ENCODE peak calls at places on chromosomes 11 and 22, in nine cellular contexts. N is Peyer's patch; L is CD4-positive, alpha-beta memory T cell; P is breast epithelium; S is A673; T is CD8-positive, alpha-beta memory T cell; M is MM.1S; J is cardiac muscle cell; Z is PC-3. H is an unnamed sample.
A peak's percentile ranks its signal among the peaks of the same experiment; 100 is the strongest.

GRCh38 chr11:783581-784015 is 6.3 kb downstream of the CEND1 start:
- DNase-seq in T (no peak), M (no peak), J (peak; percentile 80), Z (peak; percentile 80), L (peak; percentile 22), S (peak; percentile 85), P (peak; percentile 85), N (peak; percentile 86), H (peak; percentile 94)

GRCh38 chr22:45585946-45586540 is 83.4 kb downstream of the FBLN1 start:
- DNase-seq in M (no peak), Z (no peak), P (no peak), T (no peak), L (no peak), N (no peak), S (no peak), J (no peak), H (no peak)

GRCh38 chr11:95358516-95359322 is 127.7 kb upstream of the SESN3 start:
- DNase-seq in T (no peak), M (no peak), S (no peak), Z (no peak), L (no peak), P (no peak), N (no peak), J (peak; percentile 14), H (no peak)

GRCh38 chr11:84140386-84141169 is 854.4 kb upstream of the CCDC90B start:
- DNase-seq in L (no peak), P (no peak), S (no peak), M (no peak), J (no peak), Z (no peak), T (no peak), N (no peak), H (no peak)

GRCh38 chr11:45089251-45089650 is 57.2 kb upstream of the PRDM11 start:
- DNase-seq in N (no peak), S (no peak), J (peak; percentile 99), P (peak; percentile 69), L (no peak), T (no peak), M (no peak), Z (peak; percentile 80), H (no peak)

GRCh38 chr11:92340839-92341238 is 116.2 kb downstream of the FAT3 start:
- DNase-seq in M (no peak), S (peak; percentile 48), J (peak; percentile 6), N (no peak), Z (peak; percentile 25), T (no peak), P (no peak), L (no peak), H (peak; percentile 58)

GRCh38 chr22:21710156-21710555 is 25.4 kb downstream of the YPEL1 start:
- DNase-seq in M (no peak), J (no peak), P (no peak), S (no peak), T (no peak), N (no peak), Z (peak; percentile 62), L (no peak), H (no peak)

GRCh38 chr11:59849129-59849528 is 3.8 kb upstream of the CBLIF start:
- DNase-seq in P (no peak), Z (no peak), N (no peak), L (no peak), J (no peak), S (no peak), T (no peak), M (no peak), H (no peak)

GRCh38 chr11:6612816-6613136 is 760 bp upstream of the TAF10 start:
- DNase-seq in Z (no peak), P (no peak), J (no peak), L (no peak), T (no peak), M (no peak), S (no peak), N (peak; percentile 64), H (no peak)

GRCh38 chr11:69546735-69547370 is 65.4 kb downstream of the LINC01488 start:
- DNase-seq in N (no peak), L (no peak), P (peak; percentile 9), Z (no peak), T (no peak), M (peak; percentile 55), J (no peak), S (no peak), H (no peak)

GRCh38 chr22:30864441-30865420 is 103.8 kb downstream of the MORC2 start:
- DNase-seq in Z (no peak), P (peak; percentile 28), J (no peak), S (no peak), L (no peak), N (no peak), T (no peak), M (no peak), H (no peak)

GRCh38 chr11:44535201-44535980 is 30.1 kb upstream of the CD82 start:
- DNase-seq in J (no peak), S (no peak), Z (no peak), P (no peak), N (no peak), T (no peak), L (no peak), M (no peak), H (no peak)

GRCh38 chr11:123594188-123594901 is 60.1 kb downstream of the SCN3B start:
- DNase-seq in J (peak; percentile 14), T (no peak), L (no peak), S (no peak), P (no peak), Z (peak; percentile 14), M (no peak), N (no peak), H (no peak)

GRCh38 chr11:115170133-115170815 is 333.9 kb downstream of the CADM1 start:
- DNase-seq in J (peak; percentile 15), P (no peak), S (peak; percentile 48), T (no peak), M (peak; percentile 30), Z (peak; percentile 61), N (no peak), L (no peak), H (peak; percentile 33)

GRCh38 chr11:2726964-2727363 is 27.2 kb upstream of the KCNQ1OT1 start:
- DNase-seq in T (no peak), N (no peak), P (no peak), S (no peak), L (no peak), M (no peak), J (peak; percentile 35), Z (no peak), H (no peak)

DNA sequence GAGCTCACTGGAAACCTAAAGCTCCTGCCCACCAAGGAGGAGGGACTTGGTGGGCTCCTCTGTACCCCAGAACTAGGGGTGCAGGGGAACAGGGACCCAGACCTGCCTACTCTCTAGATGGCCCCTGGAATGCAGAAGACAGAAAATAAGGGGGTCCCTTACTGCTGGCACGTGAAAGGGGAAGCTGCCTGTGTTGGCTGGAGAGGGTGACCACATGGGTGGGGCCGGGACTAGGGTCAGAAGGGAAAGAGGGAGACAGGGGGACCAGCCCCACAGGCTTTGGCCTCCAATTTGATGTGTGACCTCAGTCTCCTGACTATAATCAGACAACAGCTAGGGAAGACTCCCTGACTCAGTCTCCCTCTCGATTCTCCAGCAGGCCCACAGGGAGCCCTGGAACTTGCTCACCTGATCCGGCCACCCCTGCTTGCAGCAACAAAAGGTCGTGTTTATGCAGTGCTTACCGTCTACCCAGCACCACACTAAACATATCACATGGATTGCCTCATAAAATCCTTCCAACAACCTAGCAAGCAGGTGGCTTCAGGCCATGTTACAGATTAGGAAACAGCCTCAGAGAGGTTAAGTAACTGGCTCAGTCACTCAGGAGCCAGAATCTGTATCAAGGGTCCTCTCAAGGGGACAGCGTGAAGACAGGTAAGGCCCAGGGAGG is 10.2 kb downstream of the ARAP1 start:
- DNase-seq in Z (no peak), P (no peak), M (no peak), L (no peak), T (no peak), S (no peak), J (no peak), N (no peak), H (no peak)
- H3K4me1 ChIP-seq in Z (peaks cover 42% of the 10 kb centered on the region), P (no peaks in the 10 kb centered on the region), M (no peaks in the 10 kb centered on the region), L (peaks cover 76% of the 10 kb centered on the region), T (peaks cover 76% of the 10 kb centered on the region), S (peaks cover 2% of the 10 kb centered on the region), J (peaks cover 70% of the 10 kb centered on the region), N (peaks cover 51% of the 10 kb centered on the region), H (peaks cover 11% of the 10 kb centered on the region)

GRCh38 chr11:133974836-133975235 is 18.1 kb upstream of the IGSF9B start:
- DNase-seq in S (no peak), N (no peak), P (no peak), M (no peak), J (no peak), Z (no peak), T (no peak), L (no peak), H (no peak)
- H3K27me3 ChIP-seq in S (no peaks in the 10 kb centered on the region), N (no peaks in the 10 kb centered on the region), P (no peaks in the 10 kb centered on the region), M (no peaks in the 10 kb centered on the region), J (peaks cover 69% of the 10 kb centered on the region), Z (peaks cover 78% of the 10 kb centered on the region), T (peaks cover 5% of the 10 kb centered on the region), L (no peaks in the 10 kb centered on the region), H (no peaks in the 10 kb centered on the region)

DNA sequence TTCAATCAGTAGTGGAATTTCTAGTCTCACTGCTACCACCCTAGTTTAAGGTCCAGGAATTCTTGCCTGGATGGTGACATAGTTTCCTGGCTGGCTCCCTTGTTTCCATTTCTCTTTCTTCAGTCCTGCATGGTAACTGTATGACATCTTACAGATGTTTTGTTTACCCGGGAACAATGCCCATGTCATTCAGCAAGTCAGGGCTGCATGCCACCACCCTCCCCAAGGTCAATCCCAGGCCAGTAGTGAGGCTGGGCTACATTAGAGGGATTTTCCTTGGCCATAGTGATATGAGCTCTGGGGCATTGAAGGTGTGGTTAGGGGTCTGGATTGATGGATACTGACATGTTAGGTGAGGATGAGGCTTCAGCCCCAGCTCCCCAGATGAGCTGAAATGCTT is 114.9 kb upstream of the E2F8 start:
- DNase-seq in M (no peak), S (no peak), J (no peak), Z (no peak), P (no peak), N (no peak), L (no peak), T (no peak), H (no peak)
- H3K4me1 ChIP-seq in M (no peaks in the 10 kb centered on the region), S (no peaks in the 10 kb centered on the region), J (no peaks in the 10 kb centered on the region), Z (no peaks in the 10 kb centered on the region), P (no peaks in the 10 kb centered on the region), N (no peaks in the 10 kb centered on the region), L (no peaks in the 10 kb centered on the region), T (no peaks in the 10 kb centered on the region), H (no peaks in the 10 kb centered on the region)

DNA sequence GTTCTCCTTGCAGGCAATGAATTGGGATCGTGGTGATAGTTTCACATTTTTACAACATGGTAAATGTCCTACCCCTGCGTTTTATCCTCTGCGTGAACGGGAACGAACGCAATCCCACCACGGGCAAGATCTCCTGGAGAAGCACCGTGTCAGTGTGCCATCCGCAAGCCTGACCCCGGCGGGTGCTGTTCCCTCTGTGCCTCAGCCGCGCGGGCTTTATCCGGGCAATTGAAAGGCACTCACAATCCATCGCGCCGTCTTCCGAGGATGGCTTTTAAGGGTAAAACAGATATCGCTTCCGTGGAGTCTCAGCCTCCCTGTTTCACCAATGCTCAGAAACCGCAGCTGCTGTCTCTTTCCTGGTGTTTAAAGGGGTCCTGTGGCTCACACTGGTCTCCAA is 1387.5 kb downstream of the BRD1 start:
- DNase-seq in T (no peak), N (no peak), P (no peak), Z (no peak), M (no peak), L (no peak), S (no peak), J (no peak), H (no peak)
- H3K27me3 ChIP-seq in T (no peaks in the 10 kb centered on the region), N (no peaks in the 10 kb centered on the region), P (no peaks in the 10 kb centered on the region), Z (no peaks in the 10 kb centered on the region), M (peaks cover 8% of the 10 kb centered on the region), L (no peaks in the 10 kb centered on the region), S (no peaks in the 10 kb centered on the region), J (no peaks in the 10 kb centered on the region), H (no peaks in the 10 kb centered on the region)

GRCh38 chr11:16791494-16791961 is 53.1 kb downstream of the C11orf58 start:
- DNase-seq in S (no peak), J (peak; percentile 96), T (no peak), M (no peak), Z (peak; percentile 88), N (no peak), P (no peak), L (no peak), H (no peak)
- H3K4me1 ChIP-seq in S (no peaks in the 10 kb centered on the region), J (no peaks in the 10 kb centered on the region), T (no peaks in the 10 kb centered on the region), M (no peaks in the 10 kb centered on the region), Z (peaks cover 51% of the 10 kb centered on the region), N (no peaks in the 10 kb centered on the region), P (peaks cover 22% of the 10 kb centered on the region), L (peaks cover 11% of the 10 kb centered on the region), H (no peaks in the 10 kb centered on the region)